ENCODE peak calls at places on chromosomes 3 and 15, in five cellular contexts. One of them, this sample, is unnamed.

GRCh38 chr3:168424059-168424765 is 328.5 kb upstream of the GOLIM4 start:
- DNase-seq in stimulated activated CD8-positive, alpha-beta memory T cell treated with anti-CD3 and anti-CD28 coated beads, Interleukin-4, amount 100 ng/mL, for 4 hours: no peak
- DNase-seq in heart right ventricle: no peak
- DNase-seq in mucosa of gallbladder: no peak
- DNase-seq in Daoy: no peak
- DNase-seq in this sample: no peak

GRCh38 chr15:53811530-53811929 is 52.1 kb upstream of the WDR72 start:
- DNase-seq in stimulated activated CD8-positive, alpha-beta memory T cell treated with anti-CD3 and anti-CD28 coated beads, Interleukin-4, amount 100 ng/mL, for 4 hours: no peak
- DNase-seq in heart right ventricle: no peak
- DNase-seq in mucosa of gallbladder: no peak
- DNase-seq in Daoy: no peak
- DNase-seq in this sample: no peak

GRCh38 chr3:114624676-114625181 is 330.9 kb downstream of the TIGIT start:
- DNase-seq in stimulated activated CD8-positive, alpha-beta memory T cell treated with anti-CD3 and anti-CD28 coated beads, Interleukin-4, amount 100 ng/mL, for 4 hours: no peak
- DNase-seq in heart right ventricle: peak
- DNase-seq in mucosa of gallbladder: peak
- DNase-seq in Daoy: peak
- DNase-seq in this sample: peak

GRCh38 chr15:101059381-101060341 is 140.5 kb downstream of the LRRK1 start:
- DNase-seq in stimulated activated CD8-positive, alpha-beta memory T cell treated with anti-CD3 and anti-CD28 coated beads, Interleukin-4, amount 100 ng/mL, for 4 hours: no peak
- DNase-seq in heart right ventricle: no peak
- DNase-seq in mucosa of gallbladder: no peak
- DNase-seq in Daoy: no peak
- DNase-seq in this sample: no peak

GRCh38 chr15:89672221-89673161 is 6.7 kb downstream of the PLIN1 start:
- DNase-seq in stimulated activated CD8-positive, alpha-beta memory T cell treated with anti-CD3 and anti-CD28 coated beads, Interleukin-4, amount 100 ng/mL, for 4 hours: no peak
- DNase-seq in heart right ventricle: no peak
- DNase-seq in mucosa of gallbladder: no peak
- DNase-seq in Daoy: no peak
- DNase-seq in this sample: peak

GRCh38 chr3:144229237-144229830 is 257.7 kb downstream of the DIPK2A start:
- DNase-seq in stimulated activated CD8-positive, alpha-beta memory T cell treated with anti-CD3 and anti-CD28 coated beads, Interleukin-4, amount 100 ng/mL, for 4 hours: no peak
- DNase-seq in heart right ventricle: no peak
- DNase-seq in mucosa of gallbladder: peak
- DNase-seq in Daoy: no peak
- DNase-seq in this sample: no peak

GRCh38 chr3:123695152-123695551 is 110.3 kb upstream of the HACD2 start:
- DNase-seq in stimulated activated CD8-positive, alpha-beta memory T cell treated with anti-CD3 and anti-CD28 coated beads, Interleukin-4, amount 100 ng/mL, for 4 hours: no peak
- DNase-seq in heart right ventricle: no peak
- DNase-seq in mucosa of gallbladder: no peak
- DNase-seq in Daoy: no peak
- DNase-seq in this sample: no peak

GRCh38 chr15:81835731-81836130 is 210.1 kb downstream of the MEX3B start:
- DNase-seq in stimulated activated CD8-positive, alpha-beta memory T cell treated with anti-CD3 and anti-CD28 coated beads, Interleukin-4, amount 100 ng/mL, for 4 hours: no peak
- DNase-seq in heart right ventricle: no peak
- DNase-seq in mucosa of gallbladder: no peak
- DNase-seq in Daoy: no peak
- DNase-seq in this sample: no peak

GRCh38 chr3:197835509-197835908 is 44.5 kb downstream of the LRCH3 start:
- DNase-seq in stimulated activated CD8-positive, alpha-beta memory T cell treated with anti-CD3 and anti-CD28 coated beads, Interleukin-4, amount 100 ng/mL, for 4 hours: no peak
- DNase-seq in heart right ventricle: no peak
- DNase-seq in mucosa of gallbladder: no peak
- DNase-seq in Daoy: no peak
- DNase-seq in this sample: no peak

GRCh38 chr3:9660972-9661371 is 11.7 kb downstream of the MTMR14 start:
- DNase-seq in stimulated activated CD8-positive, alpha-beta memory T cell treated with anti-CD3 and anti-CD28 coated beads, Interleukin-4, amount 100 ng/mL, for 4 hours: no peak
- DNase-seq in heart right ventricle: no peak
- DNase-seq in mucosa of gallbladder: no peak
- DNase-seq in Daoy: no peak
- DNase-seq in this sample: no peak

GRCh38 chr3:137165117-137165806 is 207.5 kb downstream of the IL20RB start:
- DNase-seq in stimulated activated CD8-positive, alpha-beta memory T cell treated with anti-CD3 and anti-CD28 coated beads, Interleukin-4, amount 100 ng/mL, for 4 hours: no peak
- DNase-seq in heart right ventricle: no peak
- DNase-seq in mucosa of gallbladder: no peak
- DNase-seq in Daoy: peak
- DNase-seq in this sample: no peak

GRCh38 chr15:65804252-65804931 is 12.3 kb upstream of the DENND4A start:
- DNase-seq in stimulated activated CD8-positive, alpha-beta memory T cell treated with anti-CD3 and anti-CD28 coated beads, Interleukin-4, amount 100 ng/mL, for 4 hours: no peak
- DNase-seq in heart right ventricle: no peak
- DNase-seq in mucosa of gallbladder: no peak
- DNase-seq in Daoy: no peak
- DNase-seq in this sample: no peak

GRCh38 chr3:101677436-101678286 is 729 bp upstream of the ZBTB11 start:
- DNase-seq in stimulated activated CD8-positive, alpha-beta memory T cell treated with anti-CD3 and anti-CD28 coated beads, Interleukin-4, amount 100 ng/mL, for 4 hours: no peak
- DNase-seq in heart right ventricle: peak
- DNase-seq in mucosa of gallbladder: no peak
- DNase-seq in Daoy: no peak
- DNase-seq in this sample: no peak

GRCh38 chr3:195582947-195583346 is 793 bp downstream of the APOD start:
- DNase-seq in stimulated activated CD8-positive, alpha-beta memory T cell treated with anti-CD3 and anti-CD28 coated beads, Interleukin-4, amount 100 ng/mL, for 4 hours: no peak
- DNase-seq in heart right ventricle: no peak
- DNase-seq in mucosa of gallbladder: peak
- DNase-seq in Daoy: no peak
- DNase-seq in this sample: no peak

GRCh38 chr3:87267953-87268645 is 8.3 kb downstream of the POU1F1 start:
- DNase-seq in stimulated activated CD8-positive, alpha-beta memory T cell treated with anti-CD3 and anti-CD28 coated beads, Interleukin-4, amount 100 ng/mL, for 4 hours: no peak
- DNase-seq in heart right ventricle: no peak
- DNase-seq in mucosa of gallbladder: no peak
- DNase-seq in Daoy: no peak
- DNase-seq in this sample: no peak

GRCh38 chr15:47473857-47474256 is 243.4 kb upstream of the SEMA6D start:
- DNase-seq in stimulated activated CD8-positive, alpha-beta memory T cell treated with anti-CD3 and anti-CD28 coated beads, Interleukin-4, amount 100 ng/mL, for 4 hours: no peak
- DNase-seq in heart right ventricle: peak
- DNase-seq in mucosa of gallbladder: peak
- DNase-seq in Daoy: no peak
- DNase-seq in this sample: peak

GRCh38 chr3:156516951-156517350 is 38.0 kb downstream of the SSR3 start:
- DNase-seq in stimulated activated CD8-positive, alpha-beta memory T cell treated with anti-CD3 and anti-CD28 coated beads, Interleukin-4, amount 100 ng/mL, for 4 hours: no peak
- DNase-seq in heart right ventricle: no peak
- DNase-seq in mucosa of gallbladder: no peak
- DNase-seq in Daoy: no peak
- DNase-seq in this sample: no peak

GRCh38 chr3:52831500-52832301 is 1.2 kb upstream of the ITIH4 start:
- DNase-seq in stimulated activated CD8-positive, alpha-beta memory T cell treated with anti-CD3 and anti-CD28 coated beads, Interleukin-4, amount 100 ng/mL, for 4 hours: no peak
- DNase-seq in heart right ventricle: peak
- DNase-seq in mucosa of gallbladder: peak
- DNase-seq in Daoy: peak
- DNase-seq in this sample: peak

GRCh38 chr3:136728434-136728833 is 23.7 kb downstream of the STAG1 start:
- DNase-seq in stimulated activated CD8-positive, alpha-beta memory T cell treated with anti-CD3 and anti-CD28 coated beads, Interleukin-4, amount 100 ng/mL, for 4 hours: no peak
- DNase-seq in heart right ventricle: no peak
- DNase-seq in mucosa of gallbladder: no peak
- DNase-seq in Daoy: no peak
- DNase-seq in this sample: no peak

GRCh38 chr15:61921093-61921492 is 139.2 kb downstream of the VPS13C start:
- DNase-seq in stimulated activated CD8-positive, alpha-beta memory T cell treated with anti-CD3 and anti-CD28 coated beads, Interleukin-4, amount 100 ng/mL, for 4 hours: no peak
- DNase-seq in heart right ventricle: no peak
- DNase-seq in mucosa of gallbladder: no peak
- DNase-seq in Daoy: no peak
- DNase-seq in this sample: no peak

GRCh38 chr3:55309336-55309735 is 177.8 kb downstream of the WNT5A start:
- DNase-seq in stimulated activated CD8-positive, alpha-beta memory T cell treated with anti-CD3 and anti-CD28 coated beads, Interleukin-4, amount 100 ng/mL, for 4 hours: no peak
- DNase-seq in heart right ventricle: no peak
- DNase-seq in mucosa of gallbladder: no peak
- DNase-seq in Daoy: peak
- DNase-seq in this sample: no peak

GRCh38 chr3:105806361-105806760 is 62.5 kb downstream of the CBLB start:
- DNase-seq in stimulated activated CD8-positive, alpha-beta memory T cell treated with anti-CD3 and anti-CD28 coated beads, Interleukin-4, amount 100 ng/mL, for 4 hours: no peak
- DNase-seq in heart right ventricle: no peak
- DNase-seq in mucosa of gallbladder: no peak
- DNase-seq in Daoy: peak
- DNase-seq in this sample: no peak

GRCh38 chr3:139772539-139773500 is 95.0 kb upstream of the NMNAT3 start:
- DNase-seq in stimulated activated CD8-positive, alpha-beta memory T cell treated with anti-CD3 and anti-CD28 coated beads, Interleukin-4, amount 100 ng/mL, for 4 hours: no peak
- DNase-seq in heart right ventricle: no peak
- DNase-seq in mucosa of gallbladder: no peak
- DNase-seq in Daoy: peak
- DNase-seq in this sample: peak

GRCh38 chr3:196969001-196969659 is 497 bp upstream of the PIGZ start:
- DNase-seq in stimulated activated CD8-positive, alpha-beta memory T cell treated with anti-CD3 and anti-CD28 coated beads, Interleukin-4, amount 100 ng/mL, for 4 hours: no peak
- DNase-seq in heart right ventricle: peak
- DNase-seq in mucosa of gallbladder: no peak
- DNase-seq in Daoy: peak
- DNase-seq in this sample: no peak

GRCh38 chr3:190699784-190700183 is 162.7 kb downstream of the GMNC start:
- DNase-seq in stimulated activated CD8-positive, alpha-beta memory T cell treated with anti-CD3 and anti-CD28 coated beads, Interleukin-4, amount 100 ng/mL, for 4 hours: no peak
- DNase-seq in heart right ventricle: no peak
- DNase-seq in mucosa of gallbladder: no peak
- DNase-seq in Daoy: no peak
- DNase-seq in this sample: no peak

GRCh38 chr15:67405208-67406191 is 115.4 kb upstream of the C15orf61 start:
- DNase-seq in stimulated activated CD8-positive, alpha-beta memory T cell treated with anti-CD3 and anti-CD28 coated beads, Interleukin-4, amount 100 ng/mL, for 4 hours: no peak
- DNase-seq in heart right ventricle: no peak
- DNase-seq in mucosa of gallbladder: no peak
- DNase-seq in Daoy: peak
- DNase-seq in this sample: no peak

GRCh38 chr15:68408526-68408925 is 23.4 kb downstream of the ITGA11 start:
- DNase-seq in stimulated activated CD8-positive, alpha-beta memory T cell treated with anti-CD3 and anti-CD28 coated beads, Interleukin-4, amount 100 ng/mL, for 4 hours: no peak
- DNase-seq in heart right ventricle: no peak
- DNase-seq in mucosa of gallbladder: no peak
- DNase-seq in Daoy: no peak
- DNase-seq in this sample: no peak

GRCh38 chr3:68878322-68878721 is 54.0 kb downstream of the TAFA4 start:
- DNase-seq in stimulated activated CD8-positive, alpha-beta memory T cell treated with anti-CD3 and anti-CD28 coated beads, Interleukin-4, amount 100 ng/mL, for 4 hours: no peak
- DNase-seq in heart right ventricle: no peak
- DNase-seq in mucosa of gallbladder: no peak
- DNase-seq in Daoy: no peak
- DNase-seq in this sample: no peak

GRCh38 chr3:179732661-179733348 is 80.0 kb downstream of the USP13 start:
- DNase-seq in stimulated activated CD8-positive, alpha-beta memory T cell treated with anti-CD3 and anti-CD28 coated beads, Interleukin-4, amount 100 ng/mL, for 4 hours: no peak
- DNase-seq in heart right ventricle: peak
- DNase-seq in mucosa of gallbladder: no peak
- DNase-seq in Daoy: peak
- DNase-seq in this sample: no peak

GRCh38 chr3:65318231-65318630 is 630.4 kb upstream of the ADAMTS9 start:
- DNase-seq in stimulated activated CD8-positive, alpha-beta memory T cell treated with anti-CD3 and anti-CD28 coated beads, Interleukin-4, amount 100 ng/mL, for 4 hours: no peak
- DNase-seq in heart right ventricle: no peak
- DNase-seq in mucosa of gallbladder: no peak
- DNase-seq in Daoy: no peak
- DNase-seq in this sample: no peak

GRCh38 chr3:159828542-159828943 is 160.1 kb upstream of the IL12A start:
- DNase-seq in stimulated activated CD8-positive, alpha-beta memory T cell treated with anti-CD3 and anti-CD28 coated beads, Interleukin-4, amount 100 ng/mL, for 4 hours: no peak
- DNase-seq in heart right ventricle: no peak
- DNase-seq in mucosa of gallbladder: no peak
- DNase-seq in Daoy: peak
- DNase-seq in this sample: no peak

GRCh38 chr15:42285042-42285441 is 11.8 kb upstream of the TMEM87A start:
- DNase-seq in stimulated activated CD8-positive, alpha-beta memory T cell treated with anti-CD3 and anti-CD28 coated beads, Interleukin-4, amount 100 ng/mL, for 4 hours: no peak
- DNase-seq in heart right ventricle: no peak
- DNase-seq in mucosa of gallbladder: no peak
- DNase-seq in Daoy: no peak
- DNase-seq in this sample: no peak

GRCh38 chr3:187702507-187703033 is at the start of gene RTP2:
- DNase-seq in stimulated activated CD8-positive, alpha-beta memory T cell treated with anti-CD3 and anti-CD28 coated beads, Interleukin-4, amount 100 ng/mL, for 4 hours: no peak
- DNase-seq in heart right ventricle: no peak
- DNase-seq in mucosa of gallbladder: no peak
- DNase-seq in Daoy: peak
- DNase-seq in this sample: no peak

This sample was measured in ascending aorta.